ENCODE peak calls at places on chromosome 13, in six cellular contexts. L is small intestine, U is uterus, J is cardiac muscle cell, D is colonic mucosa, F is IMR-90. I is an unnamed sample. For H3K27me3 and H3K4me1, the result is how much of the 10 kb centered on the place peaks cover.

GRCh38 chr13:45544520-45544919 is 71.0 kb downstream of the ERICH6B start:
- DNase-seq in L (no peak), U (no peak), J (no peak), D (no peak), F (no peak), I (no peak)

GRCh38 chr13:97978661-97979450 is 25.4 kb downstream of the IPO5 start:
- DNase-seq in L (no peak), U (no peak), J (no peak), D (no peak), F (peak), I (no peak)

GRCh38 chr13:106099765-106100164 is 435.7 kb downstream of the EFNB2 start:
- DNase-seq in L (no peak), U (no peak), J (no peak), D (peak), F (no peak), I (no peak)

GRCh38 chr13:65264066-65264465 is 1966.1 kb downstream of the PCDH9 start:
- DNase-seq in L (no peak), U (no peak), J (no peak), D (no peak), F (no peak), I (peak)

GRCh38 chr13:49733181-49733951 is 42.1 kb upstream of the EBPL start:
- DNase-seq in L (no peak), U (no peak), J (no peak), D (no peak), F (peak), I (no peak)

GRCh38 chr13:87889241-87889640 is 218.1 kb downstream of the SLITRK5 start:
- DNase-seq in L (no peak), U (no peak), J (no peak), D (no peak), F (no peak), I (no peak)

GRCh38 chr13:50400035-50400726 is 384.9 kb downstream of the KCNRG start:
- DNase-seq in L (no peak), U (no peak), J (peak), D (no peak), F (peak), I (peak)

GRCh38 chr13:31499274-31499673 is 240.1 kb upstream of the RXFP2 start:
- DNase-seq in L (no peak), U (no peak), J (no peak), D (no peak), F (no peak), I (no peak)

GRCh38 chr13:44088911-44089851 is 209.5 kb downstream of the LACC1 start:
- DNase-seq in L (no peak), U (no peak), J (no peak), D (no peak), F (no peak), I (no peak)

GRCh38 chr13:57438072-57438471 is 193.5 kb upstream of the PCDH17 start:
- DNase-seq in L (no peak), U (no peak), J (no peak), D (no peak), F (no peak), I (no peak)

GRCh38 chr13:111117961-111118360 is 2.9 kb downstream of the ARHGEF7 start:
- DNase-seq in L (no peak), U (no peak), J (no peak), D (no peak), F (no peak), I (no peak)

GRCh38 chr13:111117289-111117688 is 2.2 kb downstream of the ARHGEF7 start:
- DNase-seq in L (no peak), U (no peak), J (no peak), D (no peak), F (no peak), I (no peak)

GRCh38 chr13:111115841-111116500 is 861 bp downstream of the ARHGEF7 start:
- DNase-seq in L (peak), U (peak), J (peak), D (no peak), F (peak), I (peak)

GRCh38 chr13:111115051-111115840 is at the start of gene ARHGEF7:
- DNase-seq in L (no peak), U (no peak), J (peak), D (no peak), F (no peak), I (no peak)

DNA sequence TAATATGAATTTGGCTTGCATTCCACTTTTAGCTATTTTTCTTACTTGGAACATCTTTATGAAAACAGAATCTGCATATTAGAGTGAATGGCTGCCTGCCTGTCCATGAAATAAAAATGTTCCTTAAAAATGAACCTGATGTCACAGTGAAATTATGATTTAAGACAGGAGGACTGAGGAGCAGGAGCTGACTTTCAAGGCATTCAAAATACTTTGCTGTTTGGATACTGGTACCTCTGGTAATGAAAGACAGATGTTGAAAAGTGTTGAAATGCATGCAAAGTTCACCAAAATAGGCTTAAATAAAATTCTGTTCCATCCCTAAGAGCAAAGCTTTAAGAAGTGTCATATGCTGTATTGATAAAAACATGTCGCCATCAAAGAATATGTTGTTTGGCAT is 1.7 kb downstream of the ARHGEF7 start:
- DNase-seq in L (no peak), U (no peak), J (no peak), D (no peak), F (peak), I (no peak)
- H3K27me3 ChIP-seq in L (under half), U (under half), J (half or more), D (under half), F (half or more), I (under half)

DNA sequence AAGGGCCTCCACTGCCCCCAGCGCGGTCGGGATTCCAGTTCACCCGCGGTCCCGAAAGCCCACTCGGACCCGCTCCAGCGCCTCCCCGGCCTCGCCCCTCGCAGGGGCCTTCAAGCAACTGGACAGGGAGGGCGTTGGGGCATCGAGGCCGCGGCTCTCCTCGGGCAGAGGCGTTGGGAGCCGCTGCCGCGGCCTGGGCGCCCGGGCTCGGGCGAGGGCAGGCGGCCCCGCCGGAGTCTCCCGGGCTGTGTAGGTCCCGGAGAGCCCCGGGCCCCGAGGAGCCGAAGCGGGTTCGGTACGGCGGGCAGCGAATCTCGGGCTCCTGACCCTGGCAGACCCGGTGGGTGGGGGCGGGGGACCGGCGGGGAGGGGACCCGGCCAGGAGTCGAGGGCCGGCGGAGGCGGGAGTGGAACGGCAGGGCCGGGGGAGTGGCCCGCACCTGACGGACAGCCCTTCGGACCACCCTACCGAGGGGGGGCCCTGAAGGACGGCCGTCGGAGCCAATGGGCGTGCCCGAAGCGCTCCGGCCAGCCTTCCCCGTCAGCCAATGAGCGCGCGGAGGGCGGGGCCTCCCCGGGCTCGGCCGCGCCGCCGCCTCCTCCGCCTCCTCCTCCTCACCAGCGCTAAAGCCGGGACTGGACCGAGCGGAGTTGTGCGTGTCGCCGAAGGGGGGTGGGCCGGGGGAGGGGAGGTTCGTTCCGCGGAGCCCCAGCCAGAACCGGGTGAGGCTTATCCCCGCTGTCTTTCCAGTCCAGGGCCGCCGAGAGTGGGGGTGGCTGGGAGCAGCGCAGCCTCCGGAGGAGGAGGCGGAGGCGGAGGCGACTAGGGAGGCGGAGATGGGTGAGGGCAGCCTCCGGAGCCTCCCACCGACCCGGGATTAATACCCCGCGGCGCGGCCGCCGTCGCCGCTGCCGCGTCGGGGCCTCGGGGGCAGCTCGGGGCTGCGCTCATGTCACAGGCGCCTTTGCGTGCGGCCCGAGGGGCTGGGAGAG is at the start of gene ZMYM2:
- DNase-seq in L (peak), U (peak), J (peak), D (peak), F (peak), I (peak)
- H3K4me1 ChIP-seq in L (under half), U (under half), J (under half), D (under half), F (under half), I (under half)

DNA sequence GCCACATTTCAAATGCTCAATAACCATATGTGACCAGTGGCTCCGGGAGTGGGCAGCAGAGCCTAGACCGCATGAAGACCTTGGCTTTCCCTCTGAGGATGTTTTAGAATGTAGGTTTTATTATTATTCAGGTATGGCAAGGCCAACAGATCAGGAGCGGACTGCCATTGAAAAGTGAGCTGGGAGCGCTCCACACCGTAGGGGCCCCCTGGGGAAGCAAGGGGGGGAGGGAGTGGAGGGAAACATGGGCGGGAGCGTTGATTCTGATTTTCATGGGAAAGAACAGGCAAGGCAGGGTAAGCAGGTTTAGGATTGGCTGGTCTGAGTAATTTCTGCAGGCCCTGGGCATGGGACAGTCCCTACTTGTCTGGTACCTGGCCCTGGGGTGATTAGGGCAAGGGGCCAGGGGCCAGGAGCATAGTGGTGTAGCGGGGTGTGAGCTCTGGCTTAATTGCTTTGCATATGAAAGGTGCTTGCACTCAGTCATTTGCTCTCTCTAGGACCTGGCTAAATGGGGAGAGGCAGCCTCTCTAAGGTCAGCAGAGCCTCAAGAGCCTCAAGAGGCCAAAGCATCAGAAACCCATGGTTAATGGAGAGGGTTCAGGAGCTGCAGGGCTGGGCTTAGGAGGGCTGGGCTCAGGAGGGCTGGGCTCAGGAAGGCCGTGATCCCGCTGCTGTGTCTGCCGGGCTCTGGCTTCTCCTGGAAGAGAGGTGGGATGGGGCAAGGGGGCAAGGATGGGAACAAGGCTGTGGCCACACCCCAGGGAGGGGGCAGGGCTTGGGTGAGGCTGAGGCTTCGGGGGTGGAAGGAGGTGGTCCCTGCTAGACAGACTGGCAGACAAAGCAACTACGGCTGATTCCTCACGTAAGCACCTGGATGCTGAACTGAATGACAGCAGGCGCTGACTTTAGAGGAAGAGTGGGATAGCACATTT is 82.0 kb upstream of the WASF3 start:
- DNase-seq in L (no peak), U (no peak), J (no peak), D (peak), F (no peak), I (no peak)
- H3K4me3 ChIP-seq in L (no peak), U (no peak), J (no peak), D (no peak), F (no peak), I (peak)

GRCh38 chr13:26749285-26749684 is 11.3 kb downstream of the GPR12 start:
- DNase-seq in L (no peak), U (no peak), J (no peak), D (no peak), F (no peak), I (no peak)

GRCh38 chr13:26742691-26743358 is 17.8 kb downstream of the GPR12 start:
- DNase-seq in L (no peak), U (no peak), J (no peak), D (no peak), F (no peak), I (no peak)

GRCh38 chr13:26749905-26750304 is 10.7 kb downstream of the GPR12 start:
- DNase-seq in L (no peak), U (no peak), J (no peak), D (no peak), F (no peak), I (no peak)

DNA sequence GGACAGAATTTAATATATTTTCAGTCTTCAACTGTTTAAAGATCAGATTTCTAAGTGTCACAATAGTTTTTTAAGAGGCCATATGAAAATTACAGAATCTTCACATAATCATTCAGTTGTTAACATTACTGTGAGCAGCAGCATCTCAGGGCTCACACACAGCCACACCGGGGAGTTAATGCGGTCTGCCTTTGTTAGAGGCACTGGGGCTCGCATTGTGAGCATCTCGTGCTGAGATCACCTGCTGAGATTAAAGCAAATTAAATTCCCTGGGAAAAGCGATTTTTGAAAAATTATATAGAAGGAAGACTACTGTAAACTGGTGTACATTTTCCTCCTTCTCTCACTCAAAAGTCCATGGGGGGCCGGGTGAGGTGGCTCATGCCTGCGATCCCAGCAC is 16.6 kb downstream of the GPR12 start:
- DNase-seq in L (no peak), U (no peak), J (no peak), D (no peak), F (no peak), I (no peak)
- H3K27me3 ChIP-seq in L (under half), U (under half), J (under half), D (under half), F (under half), I (under half)

GRCh38 chr13:110466261-110466660 is 95.3 kb downstream of the RAB20 start:
- DNase-seq in L (no peak), U (no peak), J (no peak), D (no peak), F (no peak), I (no peak)
- H3K4me1 ChIP-seq in L (under half), U (under half), J (under half), D (under half), F (under half), I (under half)

GRCh38 chr13:114202581-114202980 is 23.5 kb downstream of the CFAP97D2 start:
- DNase-seq in L (no peak), U (no peak), J (no peak), D (no peak), F (no peak), I (no peak)
- H3K4me3 ChIP-seq in L (no peak), U (no peak), J (no peak), D (no peak), F (no peak), I (no peak)

GRCh38 chr13:27854606-27855005 is 62.3 kb downstream of the GSX1 start:
- DNase-seq in L (peak), U (no peak), J (no peak), D (no peak), F (no peak), I (no peak)

GRCh38 chr13:27853345-27853744 is 61.1 kb downstream of the GSX1 start:
- DNase-seq in L (peak), U (no peak), J (no peak), D (no peak), F (no peak), I (no peak)

GRCh38 chr13:27855381-27855780 is 63.1 kb downstream of the GSX1 start:
- DNase-seq in L (no peak), U (no peak), J (no peak), D (no peak), F (no peak), I (no peak)

GRCh38 chr13:27852491-27852890 is 60.2 kb downstream of the GSX1 start:
- DNase-seq in L (no peak), U (no peak), J (no peak), D (no peak), F (no peak), I (no peak)

DNA sequence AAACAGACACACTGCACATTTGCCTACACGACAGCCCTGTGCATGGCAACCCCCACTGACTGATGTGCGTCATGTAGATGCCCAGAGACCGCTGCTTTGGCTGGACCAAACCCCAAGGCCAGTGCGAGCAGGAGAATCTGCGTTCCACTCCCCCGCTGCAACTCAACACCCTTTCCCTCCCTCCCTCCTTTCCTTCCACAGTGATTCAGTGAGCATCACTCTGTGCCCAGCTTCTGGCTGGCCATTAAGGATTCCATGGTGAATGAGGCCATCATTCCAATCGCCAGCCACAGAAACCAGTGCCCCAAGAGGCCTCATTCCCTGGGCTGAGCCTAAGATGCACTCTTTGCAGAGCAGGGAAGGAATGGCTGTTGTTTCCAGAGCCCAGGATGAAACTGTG is 61.6 kb downstream of the GSX1 start:
- DNase-seq in L (no peak), U (no peak), J (no peak), D (no peak), F (no peak), I (no peak)
- H3K27me3 ChIP-seq in L (under half), U (under half), J (half or more), D (under half), F (under half), I (under half)

GRCh38 chr13:113819341-113819730 is 44.5 kb downstream of the GAS6 start:
- DNase-seq in L (no peak), U (no peak), J (no peak), D (no peak), F (no peak), I (no peak)
- H3K4me1 ChIP-seq in L (under half), U (under half), J (under half), D (under half), F (under half), I (half or more)

GRCh38 chr13:39450176-39450575 is 152.8 kb downstream of the LHFPL6 start:
- DNase-seq in L (no peak), U (no peak), J (no peak), D (no peak), F (no peak), I (no peak)

GRCh38 chr13:39452412-39452811 is 150.6 kb downstream of the LHFPL6 start:
- DNase-seq in L (no peak), U (no peak), J (peak), D (no peak), F (no peak), I (peak)

GRCh38 chr13:39452834-39453233 is 150.2 kb downstream of the LHFPL6 start:
- DNase-seq in L (no peak), U (no peak), J (peak), D (no peak), F (no peak), I (no peak)

GRCh38 chr13:39451301-39451700 is 151.7 kb downstream of the LHFPL6 start:
- DNase-seq in L (peak), U (no peak), J (no peak), D (no peak), F (peak), I (no peak)

GRCh38 chr13:39451860-39452301 is 151.1 kb downstream of the LHFPL6 start:
- DNase-seq in L (peak), U (peak), J (peak), D (no peak), F (peak), I (peak)
- H3K4me3 ChIP-seq in L (no peak), U (no peak), J (no peak), D (no peak), F (no peak), I (no peak)